ENCODE peak calls at places on chromosomes 6 and 20, in eight cellular contexts. One of them, this sample, is unnamed.

GRCh38 chr6:112296122-112296521 is 41.8 kb upstream of the LAMA4 start:
- DNase-seq in endothelial cell of umbilical vein: peak; percentile 62
- DNase-seq in ovary: no peak
- DNase-seq in HCT116: peak; percentile 27
- DNase-seq in uterus: no peak
- DNase-seq in heart left ventricle: no peak
- DNase-seq in tibial nerve: no peak
- DNase-seq in right lobe of liver: no peak
- DNase-seq in this sample: no peak

GRCh38 chr20:36070451-36070850 is 84.1 kb upstream of the EPB41L1 start:
- DNase-seq in uterus: no peak
- DNase-seq in tibial nerve: no peak
- DNase-seq in endothelial cell of umbilical vein: no peak
- DNase-seq in right lobe of liver: no peak
- DNase-seq in HCT116: no peak
- DNase-seq in ovary: no peak
- DNase-seq in heart left ventricle: no peak
- DNase-seq in this sample: no peak

GRCh38 chr6:69145062-69145461 is 510.0 kb downstream of the ADGRB3 start:
- DNase-seq in right lobe of liver: no peak
- DNase-seq in uterus: no peak
- DNase-seq in endothelial cell of umbilical vein: no peak
- DNase-seq in heart left ventricle: no peak
- DNase-seq in HCT116: no peak
- DNase-seq in tibial nerve: no peak
- DNase-seq in ovary: no peak
- DNase-seq in this sample: no peak

GRCh38 chr6:21426841-21427490 is 166.6 kb upstream of the SOX4 start:
- DNase-seq in ovary: no peak
- DNase-seq in tibial nerve: no peak
- DNase-seq in uterus: no peak
- DNase-seq in heart left ventricle: no peak
- DNase-seq in right lobe of liver: no peak
- DNase-seq in endothelial cell of umbilical vein: no peak
- DNase-seq in HCT116: no peak
- DNase-seq in this sample: no peak

GRCh38 chr6:169950558-169950957 is 199.1 kb downstream of the ERMARD start:
- DNase-seq in heart left ventricle: no peak
- DNase-seq in uterus: no peak
- DNase-seq in ovary: no peak
- DNase-seq in endothelial cell of umbilical vein: no peak
- DNase-seq in right lobe of liver: peak; percentile 67
- DNase-seq in HCT116: peak; percentile 32
- DNase-seq in tibial nerve: no peak
- DNase-seq in this sample: no peak

GRCh38 chr20:51374961-51375360 is 167.6 kb downstream of the NFATC2 start:
- DNase-seq in endothelial cell of umbilical vein: no peak
- DNase-seq in uterus: no peak
- DNase-seq in HCT116: no peak
- DNase-seq in right lobe of liver: no peak
- DNase-seq in tibial nerve: no peak
- DNase-seq in ovary: no peak
- DNase-seq in heart left ventricle: no peak
- DNase-seq in this sample: peak; percentile 59

GRCh38 chr6:44126320-44127149 is 717 bp downstream of the MRPL14 start:
- DNase-seq in uterus: peak; percentile 62
- DNase-seq in ovary: no peak
- DNase-seq in right lobe of liver: peak; percentile 59
- DNase-seq in tibial nerve: peak; percentile 25
- DNase-seq in endothelial cell of umbilical vein: peak; percentile 66
- DNase-seq in heart left ventricle: peak; percentile 78
- DNase-seq in HCT116: no peak
- DNase-seq in this sample: peak; percentile 77

GRCh38 chr6:124517339-124517738 is 444.9 kb upstream of the RNF217 start:
- DNase-seq in ovary: no peak
- DNase-seq in heart left ventricle: no peak
- DNase-seq in HCT116: no peak
- DNase-seq in endothelial cell of umbilical vein: no peak
- DNase-seq in right lobe of liver: no peak
- DNase-seq in tibial nerve: no peak
- DNase-seq in uterus: no peak
- DNase-seq in this sample: no peak

GRCh38 chr20:45878076-45878731 is 2.8 kb upstream of the ZSWIM1 start:
- DNase-seq in HCT116: no peak
- DNase-seq in endothelial cell of umbilical vein: no peak
- DNase-seq in tibial nerve: no peak
- DNase-seq in ovary: peak; percentile 54
- DNase-seq in uterus: no peak
- DNase-seq in right lobe of liver: no peak
- DNase-seq in heart left ventricle: no peak
- DNase-seq in this sample: no peak

GRCh38 chr6:31068738-31069340 is 43.5 kb downstream of the C6orf15 start:
- DNase-seq in heart left ventricle: peak; percentile 85
- DNase-seq in endothelial cell of umbilical vein: peak; percentile 73
- DNase-seq in ovary: peak; percentile 65
- DNase-seq in uterus: peak; percentile 63
- DNase-seq in tibial nerve: peak; percentile 86
- DNase-seq in right lobe of liver: peak; percentile 77
- DNase-seq in HCT116: peak; percentile 81
- DNase-seq in this sample: peak; percentile 75

GRCh38 chr6:42370323-42370985 is 81.3 kb downstream of the TRERF1 start:
- DNase-seq in uterus: no peak
- DNase-seq in ovary: no peak
- DNase-seq in HCT116: no peak
- DNase-seq in right lobe of liver: no peak
- DNase-seq in endothelial cell of umbilical vein: no peak
- DNase-seq in heart left ventricle: no peak
- DNase-seq in tibial nerve: no peak
- DNase-seq in this sample: peak; percentile 48

GRCh38 chr6:74741608-74742007 is 464.2 kb downstream of the COL12A1 start:
- DNase-seq in ovary: no peak
- DNase-seq in endothelial cell of umbilical vein: no peak
- DNase-seq in right lobe of liver: no peak
- DNase-seq in tibial nerve: no peak
- DNase-seq in uterus: no peak
- DNase-seq in heart left ventricle: peak; percentile 46
- DNase-seq in HCT116: no peak
- DNase-seq in this sample: no peak

GRCh38 chr6:52045033-52045432 is 42.4 kb downstream of the PKHD1 start:
- DNase-seq in right lobe of liver: no peak
- DNase-seq in tibial nerve: no peak
- DNase-seq in heart left ventricle: no peak
- DNase-seq in HCT116: no peak
- DNase-seq in endothelial cell of umbilical vein: no peak
- DNase-seq in ovary: no peak
- DNase-seq in uterus: no peak
- DNase-seq in this sample: no peak

GRCh38 chr20:58706150-58706892 is 13.7 kb downstream of the NPEPL1 start:
- DNase-seq in uterus: no peak
- DNase-seq in heart left ventricle: peak; percentile 39
- DNase-seq in ovary: peak; percentile 5
- DNase-seq in endothelial cell of umbilical vein: no peak
- DNase-seq in HCT116: no peak
- DNase-seq in tibial nerve: no peak
- DNase-seq in right lobe of liver: no peak
- DNase-seq in this sample: peak; percentile 45

GRCh38 chr6:78192057-78192456 is 539.2 kb downstream of the MEI4 start:
- DNase-seq in right lobe of liver: no peak
- DNase-seq in tibial nerve: no peak
- DNase-seq in heart left ventricle: no peak
- DNase-seq in uterus: no peak
- DNase-seq in HCT116: no peak
- DNase-seq in ovary: no peak
- DNase-seq in endothelial cell of umbilical vein: no peak
- DNase-seq in this sample: no peak

GRCh38 chr6:29813809-29814208 is 13.8 kb upstream of the HLA-G start:
- DNase-seq in HCT116: peak; percentile 71
- DNase-seq in uterus: no peak
- DNase-seq in ovary: no peak
- DNase-seq in heart left ventricle: no peak
- DNase-seq in tibial nerve: no peak
- DNase-seq in endothelial cell of umbilical vein: no peak
- DNase-seq in right lobe of liver: no peak
- DNase-seq in this sample: no peak

GRCh38 chr6:138403324-138403800 is 661 bp upstream of the HEBP2 start:
- DNase-seq in ovary: peak; percentile 62
- DNase-seq in HCT116: no peak
- DNase-seq in endothelial cell of umbilical vein: no peak
- DNase-seq in heart left ventricle: peak; percentile 80
- DNase-seq in uterus: peak; percentile 30
- DNase-seq in right lobe of liver: peak; percentile 64
- DNase-seq in tibial nerve: no peak
- DNase-seq in this sample: no peak

GRCh38 chr20:20741067-20742045 is 28.9 kb upstream of the RALGAPA2 start:
- DNase-seq in right lobe of liver: no peak
- DNase-seq in ovary: no peak
- DNase-seq in heart left ventricle: no peak
- DNase-seq in tibial nerve: no peak
- DNase-seq in HCT116: no peak
- DNase-seq in uterus: no peak
- DNase-seq in endothelial cell of umbilical vein: no peak
- DNase-seq in this sample: no peak

GRCh38 chr20:48523191-48523757 is 304.5 kb downstream of the PREX1 start:
- DNase-seq in HCT116: peak; percentile 10
- DNase-seq in endothelial cell of umbilical vein: peak; percentile 61
- DNase-seq in heart left ventricle: no peak
- DNase-seq in ovary: no peak
- DNase-seq in right lobe of liver: no peak
- DNase-seq in uterus: no peak
- DNase-seq in tibial nerve: peak; percentile 12
- DNase-seq in this sample: no peak

GRCh38 chr6:36116480-36116879 is 13.8 kb upstream of the MAPK13 start:
- DNase-seq in tibial nerve: no peak
- DNase-seq in uterus: no peak
- DNase-seq in ovary: no peak
- DNase-seq in HCT116: no peak
- DNase-seq in endothelial cell of umbilical vein: no peak
- DNase-seq in right lobe of liver: no peak
- DNase-seq in heart left ventricle: no peak
- DNase-seq in this sample: no peak
- TF ChIP-seq POLR2A in tibial nerve: no peak
- TF ChIP-seq POLR2A in uterus: no peak
- TF ChIP-seq POLR2A in ovary: no peak
- TF ChIP-seq POLR2A in HCT116: no peak
- TF ChIP-seq POLR2A in endothelial cell of umbilical vein: no peak
- TF ChIP-seq POLR2A in right lobe of liver: no peak
- TF ChIP-seq POLR2A in heart left ventricle: no peak
- TF ChIP-seq POLR2A in this sample: no peak

DNA sequence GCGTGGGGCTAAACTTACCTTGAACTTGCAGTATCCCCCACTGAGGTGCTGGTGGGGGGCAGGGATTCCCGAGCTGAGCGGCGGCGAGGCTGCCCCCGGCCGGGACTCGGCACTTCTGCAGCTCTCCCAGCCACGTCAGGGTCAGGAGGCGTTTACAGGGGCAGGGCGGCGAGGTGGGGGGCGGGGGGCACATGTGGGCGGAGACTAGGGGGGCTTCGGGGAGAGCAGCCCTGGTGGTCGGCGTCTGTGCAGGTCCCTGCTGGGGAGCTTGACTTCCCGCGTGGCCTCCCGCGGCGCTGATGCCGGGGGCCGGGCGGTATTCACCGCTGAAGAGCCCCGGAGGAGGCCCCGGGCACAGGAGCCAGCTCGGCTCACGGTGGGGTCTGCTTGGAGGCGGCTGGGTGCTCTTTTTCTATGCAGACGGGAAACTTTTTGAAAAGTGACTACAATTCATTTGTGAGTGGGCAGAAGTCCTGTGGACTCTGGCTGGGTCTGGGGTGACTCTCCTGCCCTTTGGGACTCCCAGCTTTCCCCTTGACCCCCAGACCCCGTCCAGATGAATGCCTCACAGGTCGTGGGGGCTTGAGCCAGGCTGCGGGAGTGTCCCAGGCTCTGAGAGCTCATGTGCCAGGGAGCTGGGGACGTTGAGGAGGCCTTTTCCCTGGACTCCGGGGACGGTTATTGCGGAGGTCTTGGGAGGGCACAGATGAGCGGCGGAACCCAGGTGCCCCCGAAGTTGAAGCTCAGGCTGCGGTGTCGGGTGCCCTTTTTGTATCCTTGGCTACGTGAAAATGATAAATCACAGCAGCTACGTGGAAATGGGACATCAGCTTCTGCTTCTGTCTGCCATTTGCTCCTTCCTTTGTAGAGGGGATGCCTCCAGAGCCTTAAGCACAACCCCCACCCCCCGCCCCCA is 75.9 kb upstream of the GATA5 start:
- DNase-seq in right lobe of liver: no peak
- DNase-seq in uterus: no peak
- DNase-seq in heart left ventricle: no peak
- DNase-seq in HCT116: no peak
- DNase-seq in endothelial cell of umbilical vein: no peak
- DNase-seq in ovary: no peak
- DNase-seq in tibial nerve: no peak
- DNase-seq in this sample: no peak
- H3K27me3 ChIP-seq in right lobe of liver: no peaks in the 10 kb centered on the region
- H3K27me3 ChIP-seq in uterus: no peaks in the 10 kb centered on the region
- H3K27me3 ChIP-seq in heart left ventricle: peaks cover 4% of the 10 kb centered on the region
- H3K27me3 ChIP-seq in HCT116: no peaks in the 10 kb centered on the region
- H3K27me3 ChIP-seq in endothelial cell of umbilical vein: peaks cover 30% of the 10 kb centered on the region
- H3K27me3 ChIP-seq in ovary: no peaks in the 10 kb centered on the region
- H3K27me3 ChIP-seq in tibial nerve: no peaks in the 10 kb centered on the region
- H3K27me3 ChIP-seq in this sample: peaks cover 98% of the 10 kb centered on the region

DNA sequence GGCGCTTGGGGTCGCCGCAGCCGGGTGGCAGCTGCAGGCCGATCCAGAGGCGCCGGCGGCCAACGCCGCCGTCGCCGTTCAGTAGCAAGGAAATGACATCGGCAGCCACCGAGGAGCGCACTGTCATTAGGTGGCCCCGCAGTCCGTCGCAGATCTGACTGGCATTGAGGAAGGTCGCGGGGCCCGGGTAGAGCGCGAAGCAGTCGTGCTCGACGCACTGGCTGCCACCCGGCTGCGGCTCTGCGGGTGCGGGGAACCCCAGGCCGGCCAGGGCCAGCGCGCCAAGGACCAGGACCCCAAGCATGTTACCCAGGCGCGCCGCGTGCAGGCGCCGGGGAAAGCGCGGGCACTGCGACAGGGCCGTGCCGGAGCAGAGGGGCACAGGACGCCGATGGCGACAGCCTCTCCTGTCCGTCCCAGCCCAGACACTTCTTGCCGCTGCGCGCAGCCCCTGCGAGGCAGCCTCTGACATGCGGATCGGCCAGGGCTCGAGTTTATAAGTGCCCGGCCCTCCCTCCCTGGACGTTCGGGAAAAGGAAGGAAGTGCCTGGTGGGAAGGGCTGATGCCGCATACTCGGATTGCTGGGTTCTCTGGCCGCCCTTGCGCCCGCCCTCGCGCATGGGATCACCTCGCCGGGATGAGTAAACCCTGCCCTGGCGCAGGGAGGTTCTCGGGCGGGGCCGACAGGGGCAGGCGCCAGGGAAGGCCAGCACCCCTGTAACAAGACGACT is at the start of gene THBD:
- DNase-seq in uterus: peak; percentile 76
- DNase-seq in HCT116: no peak
- DNase-seq in endothelial cell of umbilical vein: peak; percentile 86
- DNase-seq in tibial nerve: peak; percentile 71
- DNase-seq in heart left ventricle: peak; percentile 91
- DNase-seq in right lobe of liver: no peak
- DNase-seq in ovary: peak; percentile 57
- DNase-seq in this sample: peak; percentile 89
- TF ChIP-seq POLR2A in uterus: peak; percentile 56
- TF ChIP-seq POLR2A in HCT116: no peak
- TF ChIP-seq POLR2A in endothelial cell of umbilical vein: peak; percentile 96
- TF ChIP-seq POLR2A in tibial nerve: peak; percentile 29
- TF ChIP-seq POLR2A in heart left ventricle: peak; percentile 82
- TF ChIP-seq POLR2A in right lobe of liver: peak; percentile 73
- TF ChIP-seq POLR2A in ovary: peak; percentile 20
- TF ChIP-seq POLR2A in this sample: peak; percentile 72

GRCh38 chr6:27311806-27312145 is 297 bp downstream of the POM121L2 start:
- DNase-seq in uterus: no peak
- DNase-seq in heart left ventricle: peak; percentile 68
- DNase-seq in tibial nerve: no peak
- DNase-seq in ovary: no peak
- DNase-seq in HCT116: no peak
- DNase-seq in endothelial cell of umbilical vein: no peak
- DNase-seq in right lobe of liver: no peak
- DNase-seq in this sample: no peak
- H3K27me3 ChIP-seq in uterus: no peaks in the 10 kb centered on the region
- H3K27me3 ChIP-seq in heart left ventricle: peaks cover 20% of the 10 kb centered on the region
- H3K27me3 ChIP-seq in tibial nerve: no peaks in the 10 kb centered on the region
- H3K27me3 ChIP-seq in ovary: no peaks in the 10 kb centered on the region
- H3K27me3 ChIP-seq in HCT116: no peaks in the 10 kb centered on the region
- H3K27me3 ChIP-seq in endothelial cell of umbilical vein: peaks cover 14% of the 10 kb centered on the region
- H3K27me3 ChIP-seq in right lobe of liver: peaks cover 4% of the 10 kb centered on the region
- H3K27me3 ChIP-seq in this sample: peaks cover 63% of the 10 kb centered on the region

This sample was measured in suprapubic skin.